ENCODE peak calls at places on chromosomes 6 and 20, in seven cellular contexts. A is IMR-90, W is H9, Y is mesendoderm, E is H1, M is trophoblast cell, X is mesenchymal stem cell. V is an unnamed sample.

GRCh38 chr6:142871910-142872331 is 73.1 kb downstream of the HIVEP2 start:
- DNase-seq in X (peak; percentile 94), W (no peak), A (peak; percentile 96), E (no peak), M (no peak), Y (no peak), V (no peak)

GRCh38 chr20:49424536-49424935 is 57.9 kb downstream of the KCNB1 start:
- DNase-seq in A (no peak), X (no peak), W (peak; percentile 40), M (no peak), E (no peak), Y (peak; percentile 47), V (no peak)

GRCh38 chr20:57566399-57566798 is 5.5 kb downstream of the PCK1 start:
- DNase-seq in W (no peak), E (no peak), Y (no peak), A (no peak), M (no peak), X (no peak), V (no peak)

GRCh38 chr20:19624221-19624620 is 133.8 kb upstream of the RIN2 start:
- DNase-seq in E (no peak), X (no peak), M (no peak), Y (no peak), W (no peak), A (no peak), V (no peak)

GRCh38 chr20:34689486-34689885 is 12.6 kb upstream of the PIGU start:
- DNase-seq in W (no peak), A (no peak), X (peak; percentile 48), Y (no peak), M (no peak), E (no peak), V (no peak)

GRCh38 chr6:157982580-157983438 is 1.1 kb downstream of the SYNJ2 start:
- DNase-seq in E (no peak), A (peak; percentile 54), Y (peak; percentile 64), M (peak; percentile 32), X (peak; percentile 57), W (no peak), V (no peak)

GRCh38 chr20:38730989-38731737 is 6.9 kb downstream of the SLC32A1 start:
- DNase-seq in W (peak; percentile 91), A (peak; percentile 31), Y (peak; percentile 85), X (peak; percentile 61), M (peak; percentile 30), E (peak; percentile 99), V (peak; percentile 83)

GRCh38 chr6:89955364-89955763 is 61.1 kb downstream of the GJA10 start:
- DNase-seq in A (no peak), X (no peak), W (no peak), Y (no peak), M (no peak), E (no peak), V (no peak)

GRCh38 chr20:15498926-15499325 is 1074.3 kb downstream of the KIF16B start:
- DNase-seq in A (no peak), M (no peak), Y (peak; percentile 70), X (peak; percentile 2), W (no peak), E (no peak), V (no peak)

GRCh38 chr6:129317931-129318820 is 391.8 kb downstream of the ARHGAP18 start:
- DNase-seq in E (no peak), X (peak; percentile 54), M (peak; percentile 76), Y (peak; percentile 94), W (peak; percentile 80), A (peak; percentile 47), V (peak; percentile 24)

GRCh38 chr6:1832844-1833787 is 223.4 kb downstream of the FOXC1 start:
- DNase-seq in E (no peak), A (peak; percentile 12), Y (no peak), X (no peak), W (no peak), M (no peak), V (no peak)

GRCh38 chr6:135083992-135084915 is 29.6 kb upstream of the HBS1L start:
- DNase-seq in M (no peak), Y (no peak), A (no peak), X (no peak), W (no peak), E (no peak), V (no peak)

GRCh38 chr20:47989957-47990356 is 204.7 kb upstream of the SULF2 start:
- DNase-seq in W (no peak), M (no peak), A (no peak), E (no peak), Y (no peak), X (peak; percentile 21), V (no peak)

GRCh38 chr20:17315491-17316231 is 88.8 kb downstream of the PCSK2 start:
- DNase-seq in M (no peak), E (no peak), Y (no peak), X (no peak), A (no peak), W (peak; percentile 36), V (no peak)

GRCh38 chr20:60420676-60421229 is 462.5 kb downstream of the CDH26 start:
- DNase-seq in W (no peak), X (no peak), M (no peak), E (no peak), Y (no peak), A (no peak), V (no peak)

GRCh38 chr6:22072939-22073338 is 223.9 kb downstream of the PRL start:
- DNase-seq in W (no peak), X (peak; percentile 35), M (no peak), E (no peak), A (no peak), Y (peak; percentile 24), V (no peak)

GRCh38 chr20:50271201-50271600 is 80.6 kb downstream of the CEBPB start:
- DNase-seq in M (no peak), E (no peak), X (no peak), W (no peak), Y (no peak), A (no peak), V (no peak)

GRCh38 chr20:6081236-6081635 is 27.4 kb upstream of the LRRN4 start:
- DNase-seq in W (no peak), A (peak; percentile 52), X (peak; percentile 8), Y (no peak), M (no peak), E (no peak), V (no peak)

GRCh38 chr6:52725530-52726192 is 37.6 kb downstream of the GSTA2 start:
- DNase-seq in X (no peak), M (no peak), W (no peak), A (peak; percentile 28), E (no peak), Y (no peak), V (no peak)

GRCh38 chr6:88443554-88443953 is 277.4 kb upstream of the CNR1 start:
- DNase-seq in Y (no peak), X (no peak), A (no peak), W (no peak), M (no peak), E (no peak), V (no peak)
- H3K4me2 ChIP-seq in Y (no peak overlapping the region), X (no peak overlapping the region), A (no peak overlapping the region), W (no peak overlapping the region), M (no peak overlapping the region), E (no peak overlapping the region), V (no peak overlapping the region)

DNA sequence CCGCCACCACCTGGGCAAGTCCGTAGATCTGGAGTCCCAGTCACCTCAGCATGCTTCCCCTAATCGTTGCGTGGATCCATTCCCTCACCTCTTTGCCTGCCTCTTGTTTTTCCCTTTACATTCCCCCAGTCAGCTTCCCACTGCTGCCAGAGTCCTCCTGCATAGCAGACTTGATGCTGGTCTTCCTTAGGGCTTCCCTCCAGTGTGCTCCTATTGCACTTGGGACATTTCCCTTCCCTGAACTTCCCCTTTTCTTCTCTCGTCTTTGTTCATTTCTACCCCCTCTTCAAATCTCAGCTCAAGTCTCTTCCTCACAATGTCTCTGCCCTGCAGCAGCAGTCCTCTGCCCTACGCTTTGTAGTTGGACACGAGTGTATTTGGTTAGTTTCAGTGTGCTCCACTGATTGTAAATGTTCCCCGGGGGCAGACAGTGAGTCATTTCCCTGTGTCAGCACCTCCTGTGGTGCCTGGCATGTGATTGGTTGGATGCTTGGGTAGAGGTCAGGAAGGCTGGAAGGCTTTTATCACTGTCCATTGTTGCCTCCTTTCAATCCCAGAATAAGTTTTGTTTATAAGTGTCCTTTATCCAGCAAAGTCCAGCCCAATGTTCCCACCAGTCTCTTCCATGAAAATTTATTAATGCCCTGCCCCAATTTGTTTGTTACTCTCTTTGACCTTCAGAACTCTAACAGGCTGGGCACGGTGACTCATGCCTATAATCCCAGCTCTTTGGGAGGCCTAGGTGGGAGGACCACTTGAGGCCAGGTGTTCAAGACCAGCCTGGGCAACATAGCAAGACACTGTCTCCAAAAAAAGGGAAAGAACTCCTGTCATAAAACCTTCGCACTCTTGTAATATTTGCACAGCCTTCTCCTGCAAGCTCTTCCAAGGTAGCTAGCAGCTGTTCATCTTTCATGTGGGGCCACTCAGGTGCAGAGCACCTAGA is 38.3 kb downstream of the FAM120B start:
- DNase-seq in W (no peak), E (no peak), X (peak; percentile 76), Y (peak; percentile 90), M (no peak), A (peak; percentile 61), V (no peak)
- H2AK5ac ChIP-seq in W (no peak overlapping the region), E (no peak overlapping the region), X (peak overlapping the region; percentile 81), Y (no peak overlapping the region), M (no peak overlapping the region), A (no peak overlapping the region), V (no peak overlapping the region)

GRCh38 chr20:55439057-55439456 is 566.3 kb downstream of the CBLN4 start:
- DNase-seq in A (no peak), W (no peak), X (no peak), Y (no peak), E (no peak), M (no peak), V (no peak)

GRCh38 chr20:55437778-55438417 is 567.4 kb downstream of the CBLN4 start:
- DNase-seq in E (no peak), A (no peak), Y (no peak), X (no peak), W (no peak), M (no peak), V (no peak)
- H2BK5ac ChIP-seq in E (no peak overlapping the region), A (no peak overlapping the region), Y (no peak overlapping the region), X (no peak overlapping the region), W (no peak overlapping the region), M (no peak overlapping the region), V (no peak overlapping the region)

GRCh38 chr6:125808060-125808459 is 17.3 kb downstream of the NCOA7 start:
- DNase-seq in E (no peak), Y (peak; percentile 71), A (no peak), X (no peak), M (peak; percentile 65), W (no peak), V (no peak)

GRCh38 chr6:125808591-125808990 is 17.8 kb downstream of the NCOA7 start:
- DNase-seq in A (no peak), E (no peak), X (no peak), Y (no peak), M (no peak), W (no peak), V (no peak)

GRCh38 chr6:125804264-125804663 is 13.5 kb downstream of the NCOA7 start:
- DNase-seq in M (no peak), Y (no peak), E (no peak), A (no peak), W (no peak), X (no peak), V (no peak)

GRCh38 chr6:125807293-125807692 is 16.5 kb downstream of the NCOA7 start:
- DNase-seq in E (no peak), A (no peak), Y (no peak), W (no peak), X (no peak), M (no peak), V (no peak)

DNA sequence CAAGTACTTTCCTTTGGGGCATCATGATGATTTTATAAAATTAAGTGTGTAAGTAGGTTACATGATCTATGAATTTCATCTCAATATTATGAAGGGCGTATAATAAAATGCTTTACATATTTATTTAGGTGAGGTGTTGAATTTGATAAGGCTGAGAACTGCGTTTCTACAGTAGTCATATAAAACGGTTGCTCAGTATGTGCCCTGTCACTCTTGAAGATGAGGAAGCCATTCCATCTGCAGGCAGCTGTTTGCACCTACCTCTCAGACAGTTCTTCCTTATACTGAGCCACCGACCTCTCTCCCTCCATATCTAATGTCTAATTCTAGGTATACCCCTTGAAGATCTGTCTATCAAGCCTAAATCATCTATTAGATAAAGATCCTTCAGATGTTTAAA is 16.1 kb downstream of the NCOA7 start:
- DNase-seq in A (no peak), W (no peak), E (no peak), X (no peak), Y (no peak), M (no peak), V (no peak)
- H3K4me2 ChIP-seq in A (no peak overlapping the region), W (no peak overlapping the region), E (no peak overlapping the region), X (no peak overlapping the region), Y (no peak overlapping the region), M (no peak overlapping the region), V (no peak overlapping the region)